ENCODE peak calls at places on chromosome 16, in seven cellular contexts. L is mucosa of descending colon, T is foreskin fibroblast, J is SK-N-SH, A is colonic mucosa, Z is NB4, D is body of pancreas. R is an unnamed sample.

GRCh38 chr16:78100162-78100467 is 661 bp downstream of the WWOX start:
- DNase-seq in J (no peak), A (no peak), L (no peak), T (no peak), D (no peak), Z (no peak), R (no peak)

GRCh38 chr16:71630808-71631207 is 4.8 kb downstream of the MARVELD3 start:
- DNase-seq in Z (no peak), T (no peak), A (no peak), L (no peak), D (no peak), J (no peak), R (no peak)

GRCh38 chr16:66289051-66289680 is 77.3 kb upstream of the CDH5 start:
- DNase-seq in A (no peak), T (no peak), J (no peak), Z (no peak), L (no peak), D (no peak), R (no peak)

GRCh38 chr16:31268033-31268365 is 8.2 kb downstream of the ITGAM start:
- DNase-seq in Z (no peak), A (no peak), J (no peak), D (no peak), L (no peak), T (no peak), R (no peak)

GRCh38 chr16:83513006-83513755 is 294.6 kb upstream of the HSBP1 start:
- DNase-seq in T (peak), J (no peak), A (no peak), D (no peak), L (no peak), Z (peak), R (no peak)

GRCh38 chr16:23104032-23104955 is 45.0 kb downstream of the USP31 start:
- DNase-seq in T (no peak), Z (no peak), A (peak), L (no peak), J (no peak), D (peak), R (no peak)

GRCh38 chr16:27475561-27475960 is 73.6 kb downstream of the IL21R start:
- DNase-seq in Z (no peak), T (peak), J (no peak), L (no peak), A (no peak), D (no peak), R (no peak)

GRCh38 chr16:12798171-12798570 is 5.5 kb downstream of the CPPED1 start:
- DNase-seq in A (no peak), Z (no peak), D (no peak), T (no peak), L (no peak), J (no peak), R (no peak)

GRCh38 chr16:85396879-85397871 is 215.9 kb upstream of the GSE1 start:
- DNase-seq in Z (peak), A (peak), L (peak), D (no peak), J (no peak), T (no peak), R (peak)

GRCh38 chr16:64627288-64627687 is 494.6 kb downstream of the CDH11 start:
- DNase-seq in J (no peak), Z (peak), A (no peak), L (no peak), T (no peak), D (no peak), R (no peak)

GRCh38 chr16:56353054-56353921 is 72.1 kb downstream of the AMFR start:
- DNase-seq in D (no peak), J (no peak), Z (no peak), A (no peak), L (peak), T (no peak), R (no peak)

DNA sequence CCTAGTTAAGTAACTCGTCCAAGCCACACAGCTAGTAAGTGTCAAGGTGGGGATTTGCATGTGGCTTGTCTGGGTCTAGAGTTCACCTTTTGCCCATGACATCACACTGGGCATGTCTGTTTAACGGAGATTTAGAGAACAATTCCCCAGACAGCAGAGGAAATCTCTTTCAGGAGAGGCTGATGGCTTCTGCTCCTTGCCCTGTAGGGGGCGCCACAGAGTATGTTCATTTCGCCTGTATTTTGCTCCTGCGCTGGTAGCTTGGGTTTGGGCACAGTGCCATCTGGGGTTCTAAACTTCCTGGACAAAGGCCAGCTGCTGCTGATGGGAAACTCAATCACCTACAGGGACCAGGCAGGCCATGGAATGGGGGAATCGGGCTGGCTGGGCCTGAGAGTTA is 20.4 kb downstream of the OTOA start:
- DNase-seq in J (peak), L (no peak), A (peak), T (no peak), Z (peak), D (no peak), R (peak)
- TF ChIP-seq CTCF in J (peak), L (no peak), A (peak), T (peak), Z (peak), D (no peak), R (peak)

DNA sequence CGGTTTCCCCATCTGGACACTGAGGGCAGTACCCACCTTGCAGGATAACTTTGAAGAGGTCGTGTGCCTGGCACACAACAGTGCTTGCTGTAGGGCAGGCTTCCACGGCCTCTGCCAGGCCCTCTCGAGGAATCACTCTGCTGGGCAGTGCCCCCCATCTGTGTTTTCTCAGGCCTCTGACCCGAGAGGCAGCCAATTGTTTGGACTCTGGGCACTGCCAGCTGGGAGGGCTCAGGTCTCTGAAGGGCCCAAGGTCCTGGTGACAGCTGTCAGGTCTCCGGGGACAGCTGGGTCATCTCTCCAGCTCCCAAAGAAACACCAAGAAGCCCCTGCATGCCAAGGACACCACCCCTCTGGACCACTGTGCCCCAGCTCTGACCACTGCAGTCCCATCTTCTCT is 1.0 kb upstream of the RAB26 start:
- DNase-seq in A (no peak), T (no peak), J (no peak), D (no peak), L (no peak), Z (no peak), R (no peak)
- H3K4me3 ChIP-seq in A (no peak), T (no peak), J (no peak), D (no peak), L (no peak), Z (no peak), R (no peak)

GRCh38 chr16:50252874-50253510 is 13.4 kb upstream of the ADCY7 start:
- DNase-seq in D (no peak), L (no peak), J (no peak), Z (no peak), A (no peak), T (no peak), R (no peak)
- TF ChIP-seq CTCF in D (no peak), L (no peak), J (no peak), Z (no peak), A (no peak), T (no peak), R (no peak)

DNA sequence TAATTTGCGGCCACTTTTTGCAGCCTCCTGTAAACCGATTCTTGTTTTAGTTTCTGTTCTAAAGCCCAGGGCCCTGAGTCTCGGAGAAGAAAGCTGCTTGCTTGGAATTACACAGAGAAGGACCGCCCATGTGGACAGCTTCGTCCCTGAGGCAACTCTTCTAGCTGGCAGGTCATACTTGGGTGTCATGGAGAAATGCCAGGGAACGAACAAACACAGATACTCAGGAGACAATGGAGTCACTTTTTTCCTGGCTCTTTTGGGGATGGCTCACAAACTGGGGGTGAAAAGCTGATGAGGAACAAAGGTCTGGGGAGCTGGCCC is 40.8 kb upstream of the GCSH start:
- DNase-seq in T (peak), L (no peak), Z (no peak), D (peak), A (no peak), J (no peak), R (no peak)
- H3K4me3 ChIP-seq in T (no peak), L (no peak), Z (no peak), D (no peak), A (no peak), J (no peak), R (no peak)

GRCh38 chr16:75308011-75308410 is 56.6 kb upstream of the BCAR1 start:
- DNase-seq in J (no peak), D (peak), L (no peak), Z (no peak), A (no peak), T (no peak), R (no peak)

GRCh38 chr16:75310541-75310940 is 59.1 kb upstream of the BCAR1 start:
- DNase-seq in L (no peak), A (no peak), T (no peak), Z (no peak), D (no peak), J (no peak), R (no peak)

GRCh38 chr16:75309899-75310430 is 58.5 kb upstream of the BCAR1 start:
- DNase-seq in Z (no peak), A (peak), J (no peak), D (no peak), L (no peak), T (no peak), R (no peak)

GRCh38 chr16:75307506-75307905 is 56.1 kb upstream of the BCAR1 start:
- DNase-seq in T (no peak), J (no peak), Z (no peak), A (no peak), L (no peak), D (no peak), R (no peak)

GRCh38 chr16:75309156-75309555 is 57.7 kb upstream of the BCAR1 start:
- DNase-seq in T (no peak), D (no peak), Z (no peak), J (no peak), A (no peak), L (no peak), R (no peak)
- TF ChIP-seq CTCF in T (no peak), D (no peak), Z (no peak), J (no peak), A (no peak), L (no peak), R (no peak)

GRCh38 chr16:53261276-53261675 is 173.0 kb upstream of the RBL2 start:
- DNase-seq in J (no peak), T (no peak), L (no peak), A (no peak), D (no peak), Z (no peak), R (no peak)
- H3K4me3 ChIP-seq in J (no peak), T (no peak), L (no peak), A (no peak), D (no peak), Z (no peak), R (no peak)

DNA sequence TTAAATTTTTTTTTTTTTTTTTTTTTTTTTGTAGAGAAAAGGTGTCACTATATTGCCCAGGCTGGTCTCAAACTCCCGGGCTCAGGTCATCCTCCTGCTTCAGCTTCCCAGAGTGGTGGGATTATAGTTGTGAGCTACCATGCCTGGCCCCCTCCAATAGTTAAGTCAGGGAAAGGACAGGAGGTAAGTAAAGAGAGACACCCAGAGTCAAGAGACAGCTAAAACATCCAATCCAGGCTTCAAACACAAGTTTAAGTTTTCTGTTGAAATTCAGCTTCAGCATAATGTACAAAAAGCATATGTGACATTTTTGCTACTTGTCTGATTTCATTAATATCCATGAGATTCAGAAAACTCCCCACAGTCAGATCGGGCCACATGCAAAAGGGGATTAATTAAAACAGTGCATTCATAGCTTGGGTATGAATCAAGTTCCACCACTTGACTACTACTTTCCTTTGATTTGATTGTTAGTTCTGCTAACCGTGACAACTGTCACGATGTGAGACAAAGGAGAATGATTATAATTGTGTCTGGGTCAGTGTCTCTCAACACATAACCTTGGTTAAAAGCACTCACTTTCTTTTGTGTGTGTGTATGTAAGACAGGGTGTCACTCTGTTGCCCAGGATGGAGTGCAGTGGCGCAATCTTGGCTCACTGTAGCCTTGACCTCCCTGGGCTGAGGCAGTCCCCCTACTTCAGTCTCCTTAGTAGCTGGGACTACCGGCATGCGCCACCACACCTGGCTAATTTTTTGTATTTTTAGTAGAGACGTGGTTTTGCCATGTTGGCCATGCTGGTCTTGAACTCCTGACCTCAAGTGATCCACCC is 184.9 kb downstream of the PARN start:
- DNase-seq in Z (no peak), D (no peak), J (no peak), L (no peak), T (no peak), A (no peak), R (no peak)
- TF ChIP-seq CTCF in Z (no peak), D (no peak), J (no peak), L (no peak), T (no peak), A (no peak), R (no peak)

GRCh38 chr16:74748042-74748709 is 26.4 kb downstream of the FA2H start:
- DNase-seq in D (no peak), J (no peak), T (no peak), Z (no peak), L (no peak), A (no peak), R (no peak)

GRCh38 chr16:74749291-74750055 is 25.1 kb downstream of the FA2H start:
- DNase-seq in T (no peak), Z (no peak), A (no peak), D (no peak), J (no peak), L (no peak), R (no peak)

GRCh38 chr16:74747716-74748041 is 26.9 kb downstream of the FA2H start:
- DNase-seq in A (no peak), L (no peak), J (no peak), D (no peak), T (no peak), Z (no peak), R (no peak)

GRCh38 chr16:74745926-74746325 is 28.7 kb downstream of the FA2H start:
- DNase-seq in J (no peak), D (no peak), Z (no peak), A (no peak), L (no peak), T (no peak), R (no peak)

GRCh38 chr16:74748710-74749073 is 25.9 kb downstream of the FA2H start:
- DNase-seq in Z (no peak), A (no peak), J (no peak), D (no peak), L (no peak), T (no peak), R (no peak)
- H3K4me3 ChIP-seq in Z (no peak), A (no peak), J (no peak), D (no peak), L (no peak), T (no peak), R (no peak)

R was measured in GM12865.